ENCODE peak calls at places on chromosomes 5 and 9, in six cellular contexts. H is GM23338; B is CD8-positive, alpha-beta T cell; M is neural crest cell; R is omental fat pad; E is foreskin fibroblast. D is an unnamed sample.

GRCh38 chr5:72280655-72281069 is 39.4 kb downstream of the MRPS27 start:
- DNase-seq in H (peak; percentile 68), B (no peak), M (no peak), R (no peak), E (peak; percentile 34), D (peak; percentile 17)

GRCh38 chr5:169221519-169221918 is 79.4 kb downstream of the SLIT3 start:
- DNase-seq in H (no peak), B (no peak), M (no peak), R (no peak), E (no peak), D (no peak)

GRCh38 chr9:131815971-131816873 is 76.3 kb upstream of the RAPGEF1 start:
- DNase-seq in H (no peak), B (no peak), M (no peak), R (no peak), E (no peak), D (no peak)

GRCh38 chr9:3916420-3916819 is 383.4 kb downstream of the GLIS3 start:
- DNase-seq in H (no peak), B (no peak), M (no peak), R (no peak), E (no peak), D (no peak)

GRCh38 chr9:13033959-13034695 is 245.4 kb downstream of the MPDZ start:
- DNase-seq in H (peak; percentile 82), B (no peak), M (peak; percentile 70), R (peak; percentile 32), E (peak; percentile 39), D (peak; percentile 72)

GRCh38 chr9:34454571-34455065 is 3.8 kb downstream of the FAM219A start:
- DNase-seq in H (peak; percentile 67), B (no peak), M (no peak), R (no peak), E (peak; percentile 73), D (no peak)

GRCh38 chr9:129178983-129179382 is 922 bp upstream of the IER5L start:
- DNase-seq in H (peak; percentile 100), B (no peak), M (no peak), R (no peak), E (no peak), D (peak; percentile 28)

GRCh38 chr5:102866315-102866693 is 111.2 kb downstream of the PAM start:
- DNase-seq in H (no peak), B (no peak), M (no peak), R (no peak), E (no peak), D (no peak)

GRCh38 chr5:171450423-171451246 is 31.2 kb downstream of the FGF18 start:
- DNase-seq in H (peak; percentile 70), B (no peak), M (peak; percentile 30), R (no peak), E (peak; percentile 72), D (peak; percentile 56)

GRCh38 chr5:14508046-14508445 is 73.5 kb upstream of the OTULINL start:
- DNase-seq in H (no peak), B (no peak), M (no peak), R (no peak), E (no peak), D (no peak)

GRCh38 chr5:14512574-14512973 is 69.0 kb upstream of the OTULINL start:
- DNase-seq in H (no peak), B (no peak), M (no peak), R (no peak), E (no peak), D (no peak)

GRCh38 chr5:14510880-14511279 is 70.7 kb upstream of the OTULINL start:
- DNase-seq in H (no peak), B (no peak), M (no peak), R (no peak), E (no peak), D (no peak)

GRCh38 chr5:14509556-14509955 is 72.0 kb upstream of the OTULINL start:
- DNase-seq in H (no peak), B (no peak), M (no peak), R (no peak), E (no peak), D (no peak)

GRCh38 chr5:14510156-14510734 is 71.3 kb upstream of the OTULINL start:
- DNase-seq in H (no peak), B (no peak), M (no peak), R (no peak), E (peak; percentile 30), D (no peak)
- TF ChIP-seq CTCF in H (no peak), B (no peak), M (no peak), R (no peak), E (no peak), D (no peak)

GRCh38 chr5:36688722-36689121 is 82.3 kb downstream of the SLC1A3 start:
- DNase-seq in H (peak; percentile 75), B (no peak), M (no peak), R (no peak), E (no peak), D (peak; percentile 27)
- TF ChIP-seq CTCF in H (peak; percentile 65), B (no peak), M (peak; percentile 52), R (no peak), E (peak; percentile 32), D (peak; percentile 40)

GRCh38 chr9:133999866-134000265 is 7.7 kb upstream of the VAV2 start:
- DNase-seq in H (no peak), B (no peak), M (no peak), R (no peak), E (no peak), D (no peak)
- TF ChIP-seq CTCF in H (peak; percentile 23), B (no peak), M (no peak), R (no peak), E (no peak), D (no peak)

DNA sequence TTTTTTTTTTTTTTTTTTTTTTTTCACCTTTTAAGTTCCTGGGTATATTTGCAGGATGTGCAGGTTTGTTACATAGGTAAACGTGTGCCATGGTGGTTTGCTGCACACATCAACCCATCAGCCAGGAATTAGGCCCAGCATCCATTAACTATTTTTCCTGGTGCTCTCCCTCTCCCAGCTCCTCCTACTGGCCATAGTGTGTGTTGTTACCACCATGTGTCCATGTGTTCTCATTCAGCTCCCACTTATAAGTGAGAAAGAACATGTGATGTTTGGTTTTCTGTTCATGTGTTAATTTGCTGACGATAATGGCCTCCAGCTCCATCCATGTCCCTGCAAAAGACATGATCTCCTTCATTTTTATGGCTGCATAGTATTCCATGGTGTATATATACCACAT is 350.5 kb downstream of the MAN2A1 start:
- DNase-seq in H (peak; percentile 8), B (no peak), M (no peak), R (no peak), E (no peak), D (no peak)
- TF ChIP-seq CTCF in H (peak; percentile 59), B (no peak), M (peak; percentile 24), R (no peak), E (no peak), D (no peak)

DNA sequence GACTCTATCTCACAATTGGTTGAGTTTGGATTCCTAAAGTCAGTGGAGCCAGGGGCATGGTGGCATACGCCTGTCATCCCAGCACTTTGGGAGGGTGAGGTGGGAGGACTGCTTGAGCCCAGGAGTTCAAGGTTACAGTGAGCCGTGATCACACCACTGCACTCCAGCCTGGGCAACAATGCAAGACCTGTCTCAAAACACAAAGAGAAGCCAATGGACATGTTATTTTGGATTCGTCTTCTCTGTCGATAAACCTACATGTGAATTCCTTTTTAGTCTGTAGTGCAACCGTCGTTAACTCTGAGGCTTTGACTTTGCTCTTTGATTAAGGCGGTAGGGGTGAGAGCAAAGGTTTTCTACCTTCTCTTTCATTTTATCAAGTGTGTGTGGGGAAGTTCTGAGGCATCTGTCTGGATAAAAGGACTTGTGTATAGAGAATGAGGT is 142.7 kb downstream of the KDM4C start:
- DNase-seq in H (no peak), B (no peak), M (no peak), R (no peak), E (no peak), D (no peak)
- TF ChIP-seq CTCF in H (no peak), B (no peak), M (no peak), R (no peak), E (no peak), D (no peak)

DNA sequence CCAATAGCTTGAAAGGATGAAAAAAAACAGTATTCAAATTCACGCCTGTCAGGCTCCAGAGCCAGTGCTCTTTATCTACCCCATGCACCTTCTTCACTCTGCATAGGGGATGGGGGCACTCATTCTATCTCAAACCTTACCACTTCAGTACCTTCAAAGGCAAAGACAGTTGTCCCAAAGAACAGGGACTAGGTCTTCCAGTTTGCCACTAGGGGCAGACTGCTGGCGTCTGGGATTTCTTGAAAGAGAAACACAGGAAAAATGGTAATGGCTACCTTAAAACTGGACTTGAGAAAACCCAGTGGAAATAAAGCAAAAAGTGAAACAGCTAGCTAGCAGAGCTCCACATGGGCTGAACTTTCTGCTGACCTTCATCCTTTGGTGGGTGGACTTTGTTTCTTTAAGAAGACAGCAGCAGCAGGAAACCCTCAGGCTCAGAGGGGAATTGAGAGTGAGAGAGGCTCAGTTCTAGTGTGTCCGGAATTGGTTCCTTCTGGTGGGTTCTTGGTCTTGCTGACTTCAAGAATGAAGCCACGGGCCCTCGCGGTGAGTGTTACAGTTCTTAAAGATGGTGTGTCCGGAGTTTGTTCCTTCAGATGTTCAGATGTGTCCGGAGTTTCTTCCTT is 41.0 kb upstream of the SLC36A1 start:
- DNase-seq in H (peak; percentile 76), B (no peak), M (no peak), R (no peak), E (peak; percentile 6), D (no peak)
- TF ChIP-seq CTCF in H (peak; percentile 61), B (peak; percentile 32), M (peak; percentile 60), R (no peak), E (peak; percentile 43), D (peak; percentile 57)

GRCh38 chr9:76298497-76299144 is 95.6 kb downstream of the RFK start:
- DNase-seq in H (peak; percentile 17), B (no peak), M (no peak), R (no peak), E (no peak), D (no peak)
- TF ChIP-seq CTCF in H (peak; percentile 60), B (no peak), M (no peak), R (no peak), E (no peak), D (no peak)

GRCh38 chr5:69137807-69138206 is 29.1 kb upstream of the CCNB1 start:
- DNase-seq in H (no peak), B (no peak), M (no peak), R (no peak), E (no peak), D (no peak)
- TF ChIP-seq CTCF in H (no peak), B (no peak), M (no peak), R (no peak), E (no peak), D (no peak)

DNA sequence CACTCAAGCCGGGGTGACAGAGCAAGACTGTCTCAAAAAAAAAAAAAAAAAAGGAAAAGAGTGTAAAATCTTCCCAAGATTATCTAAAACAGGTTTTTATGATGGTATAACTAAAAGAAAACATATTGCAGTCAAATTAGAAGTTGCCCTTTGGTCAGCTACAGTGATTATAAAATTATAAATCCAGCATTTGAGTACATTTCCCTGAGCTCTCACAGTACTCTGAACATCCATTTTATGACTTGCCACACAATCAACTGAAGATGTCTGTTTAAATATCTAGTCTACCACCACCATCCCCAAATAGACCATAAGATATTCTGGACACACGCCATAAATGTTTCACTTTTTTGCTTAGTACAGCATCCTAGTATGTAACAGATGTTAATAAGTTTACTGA is 77.0 kb downstream of the CSF2 start:
- DNase-seq in H (no peak), B (no peak), M (no peak), R (no peak), E (no peak), D (no peak)
- TF ChIP-seq CTCF in H (no peak), B (no peak), M (no peak), R (no peak), E (no peak), D (no peak)

GRCh38 chr5:150024241-150024984 is 23.9 kb downstream of the HMGXB3 start:
- DNase-seq in H (no peak), B (no peak), M (no peak), R (no peak), E (no peak), D (no peak)
- TF ChIP-seq CTCF in H (no peak), B (no peak), M (no peak), R (no peak), E (no peak), D (no peak)

D was measured in endothelial cell.